ENCODE peak calls at places on chromosomes 2 and 18, in eight cellular contexts. I is gastrocnemius medialis, O is left colon, E is psoas muscle, N is HFFc6, R is GM06990, J is pulmonary artery endothelial cell, C is kidney. Q is an unnamed sample.

GRCh38 chr18:74459877-74460276 is 2.8 kb upstream of the DIPK1C start:
- DNase-seq in I (no peak), O (no peak), E (peak), N (no peak), R (no peak), J (no peak), C (no peak), Q (no peak)

GRCh38 chr2:233361298-233361697 is 7.0 kb downstream of the DGKD start:
- DNase-seq in I (no peak), O (no peak), E (no peak), N (no peak), R (no peak), J (no peak), C (no peak), Q (no peak)

GRCh38 chr18:2880473-2880872 is 33.7 kb downstream of the EMILIN2 start:
- DNase-seq in I (no peak), O (no peak), E (no peak), N (no peak), R (no peak), J (no peak), C (no peak), Q (no peak)

GRCh38 chr2:1704606-1705556 is 39.4 kb downstream of the PXDN start:
- DNase-seq in I (no peak), O (no peak), E (no peak), N (no peak), R (no peak), J (no peak), C (no peak), Q (no peak)

GRCh38 chr2:6186332-6187100 is 494.3 kb downstream of the SOX11 start:
- DNase-seq in I (peak), O (no peak), E (no peak), N (no peak), R (no peak), J (no peak), C (peak), Q (no peak)

GRCh38 chr2:69538872-69539548 is 101.8 kb upstream of the NFU1 start:
- DNase-seq in I (no peak), O (no peak), E (no peak), N (no peak), R (no peak), J (no peak), C (no peak), Q (no peak)

GRCh38 chr2:221350621-221351020 is 221.5 kb downstream of the EPHA4 start:
- DNase-seq in I (no peak), O (no peak), E (no peak), N (no peak), R (no peak), J (no peak), C (no peak), Q (no peak)

GRCh38 chr18:12652861-12653401 is 5.0 kb downstream of the SPIRE1 start:
- DNase-seq in I (no peak), O (no peak), E (no peak), N (peak), R (no peak), J (no peak), C (no peak), Q (no peak)

GRCh38 chr2:149200109-149200520 is 130.3 kb upstream of the LYPD6 start:
- DNase-seq in I (no peak), O (no peak), E (no peak), N (peak), R (no peak), J (no peak), C (no peak), Q (no peak)

GRCh38 chr2:41947701-41948396 is 100.0 kb upstream of the PKDCC start:
- DNase-seq in I (no peak), O (no peak), E (no peak), N (no peak), R (no peak), J (no peak), C (no peak), Q (no peak)

GRCh38 chr2:37635359-37636208 is 35.9 kb downstream of the CDC42EP3 start:
- DNase-seq in I (no peak), O (no peak), E (no peak), N (peak), R (peak), J (peak), C (no peak), Q (peak)

GRCh38 chr2:43370705-43371104 is 144.3 kb upstream of the ZFP36L2 start:
- DNase-seq in I (no peak), O (no peak), E (no peak), N (no peak), R (no peak), J (no peak), C (no peak), Q (no peak)

GRCh38 chr2:61283443-61284160 is 121.6 kb downstream of the C2orf74 start:
- DNase-seq in I (no peak), O (no peak), E (no peak), N (no peak), R (no peak), J (no peak), C (no peak), Q (no peak)

GRCh38 chr2:200748779-200749178 is 62.9 kb upstream of the BZW1 start:
- DNase-seq in I (no peak), O (no peak), E (no peak), N (no peak), R (no peak), J (no peak), C (no peak), Q (no peak)

GRCh38 chr2:234364718-234365117 is 132.2 kb downstream of the ARL4C start:
- DNase-seq in I (no peak), O (no peak), E (no peak), N (no peak), R (no peak), J (no peak), C (no peak), Q (no peak)

GRCh38 chr2:72965770-72966430 is 48.6 kb downstream of the EMX1 start:
- DNase-seq in I (no peak), O (no peak), E (peak), N (no peak), R (no peak), J (no peak), C (peak), Q (no peak)

GRCh38 chr2:219430633-219431615 is 3.7 kb upstream of the SPEG start:
- DNase-seq in I (peak), O (no peak), E (peak), N (peak), R (no peak), J (no peak), C (no peak), Q (no peak)

GRCh38 chr2:174846941-174847938 is 83.0 kb upstream of the CHRNA1 start:
- DNase-seq in I (no peak), O (no peak), E (no peak), N (peak), R (no peak), J (no peak), C (no peak), Q (no peak)

GRCh38 chr18:45521777-45522176 is 93.5 kb upstream of the SLC14A2 start:
- DNase-seq in I (no peak), O (no peak), E (no peak), N (peak), R (no peak), J (no peak), C (no peak), Q (no peak)

GRCh38 chr2:69102234-69102633 is 89.3 kb downstream of the ANTXR1 start:
- DNase-seq in I (no peak), O (no peak), E (no peak), N (no peak), R (no peak), J (no peak), C (no peak), Q (no peak)

GRCh38 chr18:21509062-21509461 is 91.4 kb downstream of the ESCO1 start:
- DNase-seq in I (no peak), O (no peak), E (no peak), N (no peak), R (no peak), J (no peak), C (no peak), Q (no peak)

Q was measured in T-cell.